ENCODE peak calls at places on chromosomes 2 and 18, in seven cellular contexts. E is tibial nerve, M is stomach, I is NB4, W is H54, H is esophagus squamous epithelium, X is testis. K is an unnamed sample.

GRCh38 chr2:159139216-159139933 is 147.1 kb downstream of the WDSUB1 start:
- DNase-seq in E (no peak), M (no peak), I (peak; percentile 19), W (no peak), H (no peak), X (no peak), K (no peak)

GRCh38 chr2:64214281-64215115 is 70.3 kb upstream of the PELI1 start:
- DNase-seq in E (no peak), M (no peak), I (no peak), W (no peak), H (no peak), X (no peak), K (no peak)

GRCh38 chr2:132669854-132670103 is 226 bp downstream of the LYPD1 start:
- DNase-seq in E (no peak), M (no peak), I (no peak), W (peak; percentile 22), H (no peak), X (no peak), K (no peak)

GRCh38 chr18:22465859-22466602 is 48.3 kb upstream of the CTAGE1 start:
- DNase-seq in E (no peak), M (no peak), I (peak; percentile 5), W (peak; percentile 42), H (no peak), X (no peak), K (no peak)

GRCh38 chr2:86636842-86637241 is 13.2 kb upstream of the RNF103 start:
- DNase-seq in E (no peak), M (no peak), I (no peak), W (no peak), H (no peak), X (no peak), K (no peak)

GRCh38 chr2:85844486-85844885 is 44.3 kb downstream of the ST3GAL5 start:
- DNase-seq in E (no peak), M (no peak), I (no peak), W (no peak), H (no peak), X (no peak), K (no peak)

GRCh38 chr2:119338826-119339561 is 27.6 kb downstream of the C2orf76 start:
- DNase-seq in E (no peak), M (no peak), I (peak; percentile 88), W (no peak), H (no peak), X (no peak), K (peak; percentile 38)

GRCh38 chr2:221097568-221097915 is 474.6 kb downstream of the EPHA4 start:
- DNase-seq in E (no peak), M (no peak), I (no peak), W (peak; percentile 69), H (no peak), X (no peak), K (no peak)

GRCh38 chr2:240337028-240337427 is 98.4 kb upstream of the GPC1 start:
- DNase-seq in E (no peak), M (peak; percentile 2), I (no peak), W (no peak), H (no peak), X (no peak), K (no peak)

GRCh38 chr2:216849987-216850386 is 9.9 kb downstream of the TNP1 start:
- DNase-seq in E (peak; percentile 45), M (peak; percentile 82), I (no peak), W (no peak), H (no peak), X (peak; percentile 92), K (no peak)

GRCh38 chr2:157258520-157259326 is 1.2 kb downstream of the GALNT5 start:
- DNase-seq in E (no peak), M (peak; percentile 39), I (no peak), W (no peak), H (no peak), X (no peak), K (no peak)

GRCh38 chr2:46269545-46270273 is 27.5 kb upstream of the EPAS1 start:
- DNase-seq in E (no peak), M (no peak), I (no peak), W (no peak), H (no peak), X (no peak), K (no peak)

GRCh38 chr2:85760872-85761271 is 7.1 kb downstream of the ATOH8 start:
- DNase-seq in E (no peak), M (no peak), I (no peak), W (no peak), H (no peak), X (no peak), K (no peak)

GRCh38 chr2:231661422-231662027 is 46.8 kb upstream of the PTMA start:
- DNase-seq in E (no peak), M (no peak), I (peak; percentile 78), W (no peak), H (no peak), X (no peak), K (no peak)

GRCh38 chr2:231663458-231664290 is 44.7 kb upstream of the PTMA start:
- DNase-seq in E (no peak), M (no peak), I (peak; percentile 66), W (no peak), H (no peak), X (no peak), K (no peak)

GRCh38 chr2:231660860-231661259 is 47.5 kb upstream of the PTMA start:
- DNase-seq in E (no peak), M (peak; percentile 45), I (peak; percentile 92), W (no peak), H (no peak), X (no peak), K (no peak)

GRCh38 chr2:231662811-231663457 is 45.4 kb upstream of the PTMA start:
- DNase-seq in E (no peak), M (no peak), I (no peak), W (no peak), H (no peak), X (no peak), K (no peak)

GRCh38 chr2:231662028-231662810 is 46.1 kb upstream of the PTMA start:
- DNase-seq in E (peak; percentile 90), M (peak; percentile 97), I (peak; percentile 100), W (no peak), H (peak; percentile 77), X (peak; percentile 96), K (peak; percentile 87)
- TF ChIP-seq POLR2A in E (peak; percentile 88), M (no peak), I (no peak), W (no peak), H (no peak), X (no peak), K (peak; percentile 80)

DNA sequence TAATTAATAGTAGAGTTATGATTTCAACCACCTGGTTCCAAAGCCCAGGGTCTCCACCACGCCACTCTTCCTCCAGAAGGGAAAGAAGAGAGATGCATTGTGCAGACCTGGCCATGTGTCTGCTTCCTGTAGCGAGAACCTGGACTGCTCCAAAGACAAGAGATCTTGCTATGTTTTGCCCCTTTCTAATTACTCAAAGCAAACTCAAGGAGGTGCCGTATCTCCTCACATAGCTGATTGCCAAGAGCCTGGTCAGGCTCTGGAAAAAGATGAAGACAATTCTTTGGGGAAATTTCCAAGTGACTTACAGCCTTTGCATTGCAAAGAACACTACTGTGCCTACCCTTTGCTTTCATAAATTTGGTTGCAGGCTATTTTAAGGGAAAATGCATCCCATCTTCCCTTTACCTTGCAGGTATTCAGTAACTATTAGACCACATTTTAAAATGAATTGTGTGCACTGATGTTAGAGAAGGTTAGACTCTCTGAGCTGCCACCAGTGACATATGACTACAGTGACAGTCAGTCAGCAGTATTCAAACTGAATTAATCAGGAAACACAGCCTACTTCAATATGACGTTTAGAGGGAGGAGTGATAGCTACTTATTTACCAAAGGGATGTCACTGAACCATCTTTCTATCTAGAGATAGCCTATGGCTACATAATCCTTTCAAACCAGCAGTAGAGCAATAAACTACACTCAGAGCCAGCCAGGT is 842.1 kb upstream of the FANCL start:
- DNase-seq in E (no peak), M (no peak), I (peak; percentile 1), W (no peak), H (no peak), X (no peak), K (no peak)
- TF ChIP-seq POLR2A in E (no peak), M (no peak), I (no peak), W (no peak), H (no peak), X (no peak), K (no peak)

DNA sequence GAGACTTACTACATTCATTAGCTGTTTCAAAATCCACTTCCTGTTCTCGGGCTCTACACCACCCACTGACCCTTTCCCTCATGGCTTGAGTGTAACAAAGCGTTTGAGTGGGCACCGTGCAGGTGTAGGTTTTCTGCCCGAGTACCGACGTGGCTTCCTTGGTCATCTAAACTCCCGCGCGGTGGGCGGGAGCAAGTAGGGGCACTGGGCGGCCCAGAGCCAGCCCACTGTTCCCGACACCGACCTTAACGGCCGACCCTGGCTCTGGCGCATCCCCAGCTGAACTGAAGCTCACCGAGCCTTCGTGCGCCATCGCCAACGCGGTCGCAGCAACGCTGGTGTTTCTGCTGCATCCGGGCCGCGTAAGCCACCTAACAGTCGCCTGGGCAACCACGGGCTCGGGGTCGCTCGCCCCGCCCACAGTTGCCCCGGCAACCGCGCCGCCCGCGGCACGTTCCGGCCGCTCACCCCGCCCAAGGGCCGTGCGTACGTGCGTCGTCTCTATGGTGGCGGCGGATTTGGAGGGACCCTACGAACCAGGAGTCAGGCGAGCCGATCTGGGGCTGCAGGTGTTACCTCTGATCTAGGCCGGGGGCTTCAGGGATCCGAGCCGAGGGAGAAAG is at the start of the genes C2orf81 and WDR54:
- DNase-seq in E (peak; percentile 67), M (peak; percentile 89), I (peak; percentile 96), W (peak; percentile 96), H (peak; percentile 41), X (peak; percentile 91), K (peak; percentile 94)
- TF ChIP-seq POLR2A in E (peak; percentile 26), M (no peak), I (peak; percentile 71), W (peak; percentile 85), H (no peak), X (no peak), K (peak; percentile 93)

GRCh38 chr2:9337901-9338300 is 85.4 kb downstream of the ITGB1BP1 start:
- DNase-seq in E (no peak), M (no peak), I (no peak), W (no peak), H (no peak), X (no peak), K (no peak)

GRCh38 chr2:9334722-9335121 is 88.6 kb downstream of the ITGB1BP1 start:
- DNase-seq in E (no peak), M (no peak), I (no peak), W (no peak), H (no peak), X (no peak), K (no peak)

GRCh38 chr2:9336534-9337354 is 86.6 kb downstream of the ITGB1BP1 start:
- DNase-seq in E (no peak), M (peak; percentile 77), I (no peak), W (peak; percentile 24), H (no peak), X (no peak), K (no peak)

GRCh38 chr2:9335322-9335754 is 88.0 kb downstream of the ITGB1BP1 start:
- DNase-seq in E (no peak), M (no peak), I (no peak), W (no peak), H (no peak), X (no peak), K (no peak)

GRCh38 chr2:9336209-9336533 is 87.2 kb downstream of the ITGB1BP1 start:
- DNase-seq in E (no peak), M (no peak), I (no peak), W (no peak), H (no peak), X (no peak), K (peak; percentile 13)
- TF ChIP-seq POLR2A in E (no peak), M (no peak), I (no peak), W (no peak), H (no peak), X (no peak), K (no peak)

K was measured in GM12892.